ENCODE peak calls at places on chromosomes 3 and 15, in nine cellular contexts. K is NCI-H1105; W is ACHN; O is mucosa of descending colon; P is CD8-positive, alpha-beta T cell; D is amygdala; I is anterior cingulate cortex; R is stimulated activated naive CD8-positive, alpha-beta T cell treated with anti-CD3 and anti-CD28 coated beads, Interleukin-15, amount 100 ng/mL, for 72 hours; S is left cardiac atrium. U is an unnamed sample.

GRCh38 chr3:46566040-46566631 is at the start of gene LRRC2:
- DNase-seq in K (no peak), W (no peak), O (peak), P (peak), D (peak), I (peak), R (peak), S (peak), U (no peak)

GRCh38 chr3:125202197-125202596 is 10.4 kb downstream of the SLC12A8 start:
- DNase-seq in K (no peak), W (peak), O (no peak), P (no peak), D (no peak), I (no peak), R (no peak), S (no peak), U (peak)

GRCh38 chr3:106821801-106822200 is 555.4 kb upstream of the CCDC54 start:
- DNase-seq in K (no peak), W (no peak), O (no peak), P (no peak), D (no peak), I (no peak), R (no peak), S (no peak), U (no peak)

GRCh38 chr3:49501258-49501609 is 31.2 kb downstream of the DAG1 start:
- DNase-seq in K (no peak), W (no peak), O (no peak), P (no peak), D (no peak), I (no peak), R (no peak), S (no peak), U (no peak)

GRCh38 chr15:31235298-31236183 is 91.1 kb upstream of the KLF13 start:
- DNase-seq in K (peak), W (no peak), O (peak), P (no peak), D (no peak), I (no peak), R (no peak), S (peak), U (no peak)

GRCh38 chr3:59243476-59243875 is 193.7 kb upstream of the CFAP20DC start:
- DNase-seq in K (no peak), W (no peak), O (no peak), P (no peak), D (no peak), I (no peak), R (no peak), S (no peak), U (no peak)

GRCh38 chr15:55774113-55774970 is 31.4 kb upstream of the PRTG start:
- DNase-seq in K (no peak), W (peak), O (peak), P (peak), D (no peak), I (no peak), R (peak), S (peak), U (no peak)

GRCh38 chr3:41681479-41681878 is 280.4 kb downstream of the ULK4 start:
- DNase-seq in K (no peak), W (peak), O (no peak), P (no peak), D (no peak), I (no peak), R (no peak), S (no peak), U (no peak)

GRCh38 chr3:129183569-129184395 is at the start of gene CNBP:
- DNase-seq in K (peak), W (peak), O (peak), P (peak), D (peak), I (peak), R (peak), S (peak), U (peak)

GRCh38 chr15:74184582-74185091 is 11.1 kb downstream of the ISLR start:
- DNase-seq in K (no peak), W (no peak), O (no peak), P (no peak), D (no peak), I (no peak), R (no peak), S (no peak), U (no peak)

GRCh38 chr3:147200545-147200944 is 205.8 kb downstream of the ZIC4 start:
- DNase-seq in K (no peak), W (no peak), O (no peak), P (no peak), D (no peak), I (no peak), R (no peak), S (no peak), U (no peak)

U was measured in NK-92 treated with Interleukin-12 subunit alpha and Interleukin-12 subunit beta, amount 100 ng/mL, for 24 hours.